ENCODE peak calls at places on chromosome 2, in seven cellular contexts. One of them, this sample, is unnamed.

GRCh38 chr2:105344704-105345345 is 7.5 kb downstream of the C2orf49 start:
- DNase-seq in upper lobe of right lung: no peak
- DNase-seq in choroid plexus epithelial cell: peak
- DNase-seq in astrocyte of the spinal cord: peak
- DNase-seq in A549: peak
- DNase-seq in thyroid gland: no peak
- DNase-seq in cardiac muscle cell: peak
- DNase-seq in this sample: peak

GRCh38 chr2:205358351-205358815 is 323.9 kb upstream of the NRP2 start:
- DNase-seq in upper lobe of right lung: no peak
- DNase-seq in choroid plexus epithelial cell: peak
- DNase-seq in astrocyte of the spinal cord: peak
- DNase-seq in A549: no peak
- DNase-seq in thyroid gland: no peak
- DNase-seq in cardiac muscle cell: peak
- DNase-seq in this sample: no peak

GRCh38 chr2:30385327-30385726 is 61.7 kb upstream of the LCLAT1 start:
- DNase-seq in upper lobe of right lung: no peak
- DNase-seq in choroid plexus epithelial cell: peak
- DNase-seq in astrocyte of the spinal cord: peak
- DNase-seq in A549: no peak
- DNase-seq in thyroid gland: peak
- DNase-seq in cardiac muscle cell: peak
- DNase-seq in this sample: peak

GRCh38 chr2:225735844-225736243 is 336.3 kb downstream of the NYAP2 start:
- DNase-seq in upper lobe of right lung: no peak
- DNase-seq in choroid plexus epithelial cell: peak
- DNase-seq in astrocyte of the spinal cord: peak
- DNase-seq in A549: no peak
- DNase-seq in thyroid gland: no peak
- DNase-seq in cardiac muscle cell: peak
- DNase-seq in this sample: peak

GRCh38 chr2:202149953-202150352 is 76.9 kb downstream of the KIAA2012 start:
- DNase-seq in upper lobe of right lung: no peak
- DNase-seq in choroid plexus epithelial cell: no peak
- DNase-seq in astrocyte of the spinal cord: no peak
- DNase-seq in A549: no peak
- DNase-seq in thyroid gland: no peak
- DNase-seq in cardiac muscle cell: peak
- DNase-seq in this sample: peak

GRCh38 chr2:241224068-241224850 is 35.8 kb downstream of the ANO7 start:
- DNase-seq in upper lobe of right lung: no peak
- DNase-seq in choroid plexus epithelial cell: peak
- DNase-seq in astrocyte of the spinal cord: peak
- DNase-seq in A549: no peak
- DNase-seq in thyroid gland: no peak
- DNase-seq in cardiac muscle cell: peak
- DNase-seq in this sample: peak

GRCh38 chr2:118672571-118673158 is 174.8 kb downstream of the EN1 start:
- DNase-seq in upper lobe of right lung: no peak
- DNase-seq in choroid plexus epithelial cell: peak
- DNase-seq in astrocyte of the spinal cord: no peak
- DNase-seq in A549: no peak
- DNase-seq in thyroid gland: no peak
- DNase-seq in cardiac muscle cell: peak
- DNase-seq in this sample: no peak

GRCh38 chr2:240891492-240892340 is 4.2 kb downstream of the MAB21L4 start:
- DNase-seq in upper lobe of right lung: no peak
- DNase-seq in choroid plexus epithelial cell: no peak
- DNase-seq in astrocyte of the spinal cord: no peak
- DNase-seq in A549: no peak
- DNase-seq in thyroid gland: no peak
- DNase-seq in cardiac muscle cell: no peak
- DNase-seq in this sample: no peak

GRCh38 chr2:240708457-240708856 is 16.8 kb downstream of the AQP12A start:
- DNase-seq in upper lobe of right lung: no peak
- DNase-seq in choroid plexus epithelial cell: no peak
- DNase-seq in astrocyte of the spinal cord: no peak
- DNase-seq in A549: no peak
- DNase-seq in thyroid gland: no peak
- DNase-seq in cardiac muscle cell: no peak
- DNase-seq in this sample: no peak

GRCh38 chr2:120441744-120442471 is 96.0 kb downstream of the INHBB start:
- DNase-seq in upper lobe of right lung: peak
- DNase-seq in choroid plexus epithelial cell: peak
- DNase-seq in astrocyte of the spinal cord: peak
- DNase-seq in A549: no peak
- DNase-seq in thyroid gland: peak
- DNase-seq in cardiac muscle cell: peak
- DNase-seq in this sample: no peak

GRCh38 chr2:218400930-218401833 is 1.5 kb downstream of the CTDSP1 start:
- DNase-seq in upper lobe of right lung: peak
- DNase-seq in choroid plexus epithelial cell: no peak
- DNase-seq in astrocyte of the spinal cord: no peak
- DNase-seq in A549: peak
- DNase-seq in thyroid gland: no peak
- DNase-seq in cardiac muscle cell: no peak
- DNase-seq in this sample: no peak

GRCh38 chr2:68292108-68292710 is 27.5 kb downstream of the CNRIP1 start:
- DNase-seq in upper lobe of right lung: no peak
- DNase-seq in choroid plexus epithelial cell: peak
- DNase-seq in astrocyte of the spinal cord: no peak
- DNase-seq in A549: peak
- DNase-seq in thyroid gland: peak
- DNase-seq in cardiac muscle cell: peak
- DNase-seq in this sample: peak

GRCh38 chr2:188813315-188813714 is 160.9 kb upstream of the COL3A1 start:
- DNase-seq in upper lobe of right lung: no peak
- DNase-seq in choroid plexus epithelial cell: peak
- DNase-seq in astrocyte of the spinal cord: peak
- DNase-seq in A549: no peak
- DNase-seq in thyroid gland: no peak
- DNase-seq in cardiac muscle cell: peak
- DNase-seq in this sample: peak

GRCh38 chr2:96550787-96551604 is 14.4 kb downstream of the ARID5A start:
- DNase-seq in upper lobe of right lung: no peak
- DNase-seq in choroid plexus epithelial cell: no peak
- DNase-seq in astrocyte of the spinal cord: peak
- DNase-seq in A549: no peak
- DNase-seq in thyroid gland: no peak
- DNase-seq in cardiac muscle cell: no peak
- DNase-seq in this sample: no peak

GRCh38 chr2:182144039-182144779 is 158.6 kb downstream of the PPP1R1C start:
- DNase-seq in upper lobe of right lung: no peak
- DNase-seq in choroid plexus epithelial cell: peak
- DNase-seq in astrocyte of the spinal cord: no peak
- DNase-seq in A549: no peak
- DNase-seq in thyroid gland: no peak
- DNase-seq in cardiac muscle cell: no peak
- DNase-seq in this sample: no peak

GRCh38 chr2:232731470-232731869 is 34.3 kb downstream of the GIGYF2 start:
- DNase-seq in upper lobe of right lung: no peak
- DNase-seq in choroid plexus epithelial cell: no peak
- DNase-seq in astrocyte of the spinal cord: no peak
- DNase-seq in A549: no peak
- DNase-seq in thyroid gland: no peak
- DNase-seq in cardiac muscle cell: no peak
- DNase-seq in this sample: peak

GRCh38 chr2:128590309-128591021 is 271.8 kb upstream of the HS6ST1 start:
- DNase-seq in upper lobe of right lung: peak
- DNase-seq in choroid plexus epithelial cell: no peak
- DNase-seq in astrocyte of the spinal cord: no peak
- DNase-seq in A549: no peak
- DNase-seq in thyroid gland: no peak
- DNase-seq in cardiac muscle cell: no peak
- DNase-seq in this sample: no peak

GRCh38 chr2:69453475-69454129 is 16.4 kb upstream of the NFU1 start:
- DNase-seq in upper lobe of right lung: no peak
- DNase-seq in choroid plexus epithelial cell: peak
- DNase-seq in astrocyte of the spinal cord: no peak
- DNase-seq in A549: no peak
- DNase-seq in thyroid gland: peak
- DNase-seq in cardiac muscle cell: no peak
- DNase-seq in this sample: no peak

GRCh38 chr2:67225287-67225973 is 171.7 kb upstream of the ETAA1 start:
- DNase-seq in upper lobe of right lung: no peak
- DNase-seq in choroid plexus epithelial cell: no peak
- DNase-seq in astrocyte of the spinal cord: no peak
- DNase-seq in A549: no peak
- DNase-seq in thyroid gland: no peak
- DNase-seq in cardiac muscle cell: no peak
- DNase-seq in this sample: no peak

GRCh38 chr2:71884303-71885042 is 263.2 kb downstream of the CYP26B1 start:
- DNase-seq in upper lobe of right lung: no peak
- DNase-seq in choroid plexus epithelial cell: peak
- DNase-seq in astrocyte of the spinal cord: peak
- DNase-seq in A549: no peak
- DNase-seq in thyroid gland: no peak
- DNase-seq in cardiac muscle cell: peak
- DNase-seq in this sample: peak

GRCh38 chr2:42951263-42951938 is 159.0 kb upstream of the HAAO start:
- DNase-seq in upper lobe of right lung: no peak
- DNase-seq in choroid plexus epithelial cell: no peak
- DNase-seq in astrocyte of the spinal cord: no peak
- DNase-seq in A549: no peak
- DNase-seq in thyroid gland: no peak
- DNase-seq in cardiac muscle cell: no peak
- DNase-seq in this sample: no peak

GRCh38 chr2:46983065-46983801 is 67.6 kb upstream of the MCFD2 start:
- DNase-seq in upper lobe of right lung: no peak
- DNase-seq in choroid plexus epithelial cell: peak
- DNase-seq in astrocyte of the spinal cord: peak
- DNase-seq in A549: no peak
- DNase-seq in thyroid gland: no peak
- DNase-seq in cardiac muscle cell: peak
- DNase-seq in this sample: peak

GRCh38 chr2:127420039-127420864 is 2.0 kb downstream of the PROC start:
- DNase-seq in upper lobe of right lung: peak
- DNase-seq in choroid plexus epithelial cell: no peak
- DNase-seq in astrocyte of the spinal cord: no peak
- DNase-seq in A549: no peak
- DNase-seq in thyroid gland: no peak
- DNase-seq in cardiac muscle cell: no peak
- DNase-seq in this sample: no peak

GRCh38 chr2:107747964-107748583 is 78.6 kb upstream of the RGPD4 start:
- DNase-seq in upper lobe of right lung: no peak
- DNase-seq in choroid plexus epithelial cell: no peak
- DNase-seq in astrocyte of the spinal cord: no peak
- DNase-seq in A549: no peak
- DNase-seq in thyroid gland: no peak
- DNase-seq in cardiac muscle cell: no peak
- DNase-seq in this sample: no peak

GRCh38 chr2:105926960-105927678 is 182.4 kb downstream of the NCK2 start:
- DNase-seq in upper lobe of right lung: no peak
- DNase-seq in choroid plexus epithelial cell: no peak
- DNase-seq in astrocyte of the spinal cord: no peak
- DNase-seq in A549: no peak
- DNase-seq in thyroid gland: peak
- DNase-seq in cardiac muscle cell: no peak
- DNase-seq in this sample: no peak

GRCh38 chr2:14401838-14402237 is 230.7 kb upstream of the LRATD1 start:
- DNase-seq in upper lobe of right lung: no peak
- DNase-seq in choroid plexus epithelial cell: no peak
- DNase-seq in astrocyte of the spinal cord: no peak
- DNase-seq in A549: no peak
- DNase-seq in thyroid gland: no peak
- DNase-seq in cardiac muscle cell: no peak
- DNase-seq in this sample: no peak

GRCh38 chr2:40716879-40717278 is 265.0 kb upstream of the SLC8A1 start:
- DNase-seq in upper lobe of right lung: no peak
- DNase-seq in choroid plexus epithelial cell: no peak
- DNase-seq in astrocyte of the spinal cord: peak
- DNase-seq in A549: no peak
- DNase-seq in thyroid gland: no peak
- DNase-seq in cardiac muscle cell: peak
- DNase-seq in this sample: peak

GRCh38 chr2:11239718-11240462 is 84.6 kb downstream of the SLC66A3 start:
- DNase-seq in upper lobe of right lung: no peak
- DNase-seq in choroid plexus epithelial cell: no peak
- DNase-seq in astrocyte of the spinal cord: no peak
- DNase-seq in A549: no peak
- DNase-seq in thyroid gland: no peak
- DNase-seq in cardiac muscle cell: peak
- DNase-seq in this sample: peak

GRCh38 chr2:176729706-176730569 is 460.7 kb downstream of the MTX2 start:
- DNase-seq in upper lobe of right lung: no peak
- DNase-seq in choroid plexus epithelial cell: peak
- DNase-seq in astrocyte of the spinal cord: peak
- DNase-seq in A549: no peak
- DNase-seq in thyroid gland: peak
- DNase-seq in cardiac muscle cell: peak
- DNase-seq in this sample: peak

GRCh38 chr2:112272669-112273068 is 2.7 kb upstream of the ZC3H6 start:
- DNase-seq in upper lobe of right lung: no peak
- DNase-seq in choroid plexus epithelial cell: no peak
- DNase-seq in astrocyte of the spinal cord: no peak
- DNase-seq in A549: no peak
- DNase-seq in thyroid gland: no peak
- DNase-seq in cardiac muscle cell: no peak
- DNase-seq in this sample: no peak
- H3K4me3 ChIP-seq in upper lobe of right lung: no peak
- H3K4me3 ChIP-seq in choroid plexus epithelial cell: no peak
- H3K4me3 ChIP-seq in astrocyte of the spinal cord: no peak
- H3K4me3 ChIP-seq in A549: no peak
- H3K4me3 ChIP-seq in thyroid gland: no peak
- H3K4me3 ChIP-seq in cardiac muscle cell: no peak
- H3K4me3 ChIP-seq in this sample: no peak

GRCh38 chr2:163291790-163292189 is 444.0 kb downstream of the FIGN start:
- DNase-seq in upper lobe of right lung: no peak
- DNase-seq in choroid plexus epithelial cell: no peak
- DNase-seq in astrocyte of the spinal cord: no peak
- DNase-seq in A549: no peak
- DNase-seq in thyroid gland: no peak
- DNase-seq in cardiac muscle cell: no peak
- DNase-seq in this sample: no peak
- TF ChIP-seq CTCF in upper lobe of right lung: no peak
- TF ChIP-seq CTCF in choroid plexus epithelial cell: peak
- TF ChIP-seq CTCF in astrocyte of the spinal cord: no peak
- TF ChIP-seq CTCF in A549: no peak
- TF ChIP-seq CTCF in thyroid gland: no peak
- TF ChIP-seq CTCF in cardiac muscle cell: no peak
- TF ChIP-seq CTCF in this sample: no peak

GRCh38 chr2:74745766-74746165 is 88.2 kb upstream of the HK2 start:
- DNase-seq in upper lobe of right lung: no peak
- DNase-seq in choroid plexus epithelial cell: no peak
- DNase-seq in astrocyte of the spinal cord: no peak
- DNase-seq in A549: no peak
- DNase-seq in thyroid gland: no peak
- DNase-seq in cardiac muscle cell: no peak
- DNase-seq in this sample: no peak
- H3K4me3 ChIP-seq in upper lobe of right lung: no peak
- H3K4me3 ChIP-seq in choroid plexus epithelial cell: no peak
- H3K4me3 ChIP-seq in astrocyte of the spinal cord: no peak
- H3K4me3 ChIP-seq in A549: no peak
- H3K4me3 ChIP-seq in thyroid gland: no peak
- H3K4me3 ChIP-seq in cardiac muscle cell: no peak
- H3K4me3 ChIP-seq in this sample: no peak

GRCh38 chr2:189982087-189982486 is 80.4 kb downstream of the MSTN start:
- DNase-seq in upper lobe of right lung: no peak
- DNase-seq in choroid plexus epithelial cell: no peak
- DNase-seq in astrocyte of the spinal cord: no peak
- DNase-seq in A549: no peak
- DNase-seq in thyroid gland: no peak
- DNase-seq in cardiac muscle cell: no peak
- DNase-seq in this sample: no peak

GRCh38 chr2:189982777-189983394 is 79.6 kb downstream of the MSTN start:
- DNase-seq in upper lobe of right lung: no peak
- DNase-seq in choroid plexus epithelial cell: peak
- DNase-seq in astrocyte of the spinal cord: no peak
- DNase-seq in A549: peak
- DNase-seq in thyroid gland: no peak
- DNase-seq in cardiac muscle cell: peak
- DNase-seq in this sample: peak
- TF ChIP-seq CTCF in upper lobe of right lung: no peak
- TF ChIP-seq CTCF in choroid plexus epithelial cell: peak
- TF ChIP-seq CTCF in astrocyte of the spinal cord: peak
- TF ChIP-seq CTCF in A549: peak
- TF ChIP-seq CTCF in thyroid gland: no peak
- TF ChIP-seq CTCF in cardiac muscle cell: peak
- TF ChIP-seq CTCF in this sample: peak

This sample was measured in fibroblast of villous mesenchyme.